ENCODE peak calls at places on chromosome 10, in five cellular contexts. G is GM12878; M is effector CD4-positive, alpha-beta T cell; W is cerebellar cortex; O is HepG2. P is an unnamed sample.
A peak's percentile ranks its signal among the peaks of the same experiment; 100 is the strongest.

GRCh38 chr10:70109064-70109729 is 23.4 kb downstream of the AIFM2 start:
- DNase-seq in G (no peak), M (no peak), W (peak; percentile 62), O (peak; percentile 57), P (no peak)

GRCh38 chr10:120011359-120012132 is 119.0 kb downstream of the SEC23IP start:
- DNase-seq in G (no peak), M (no peak), W (peak; percentile 9), O (no peak), P (no peak)

GRCh38 chr10:119769886-119770285 is 44.0 kb downstream of the INPP5F start:
- DNase-seq in G (no peak), M (no peak), W (no peak), O (no peak), P (no peak)

GRCh38 chr10:122551450-122551849 is 9.1 kb upstream of the DMBT1 start:
- DNase-seq in G (no peak), M (peak; percentile 5), W (no peak), O (peak; percentile 36), P (no peak)

GRCh38 chr10:105586451-105587098 is 945.5 kb downstream of the SORCS3 start:
- DNase-seq in G (no peak), M (no peak), W (no peak), O (no peak), P (no peak)

GRCh38 chr10:125742465-125742864 is 23.0 kb downstream of the EDRF1 start:
- DNase-seq in G (no peak), M (no peak), W (no peak), O (peak; percentile 8), P (peak; percentile 12)

GRCh38 chr10:11951695-11952094 is 90.9 kb downstream of the UPF2 start:
- DNase-seq in G (no peak), M (no peak), W (no peak), O (no peak), P (no peak)

GRCh38 chr10:5283305-5284158 is 81.2 kb upstream of the UCN3 start:
- DNase-seq in G (no peak), M (peak; percentile 39), W (peak; percentile 6), O (peak; percentile 58), P (peak; percentile 25)

GRCh38 chr10:78754269-78755074 is 314.3 kb upstream of the ZMIZ1 start:
- DNase-seq in G (no peak), M (no peak), W (no peak), O (peak; percentile 52), P (no peak)

GRCh38 chr10:554182-554848 is 135.2 kb downstream of the DIP2C start:
- DNase-seq in G (no peak), M (no peak), W (no peak), O (no peak), P (no peak)

GRCh38 chr10:112724404-112724991 is 225.5 kb upstream of the TCF7L2 start:
- DNase-seq in G (no peak), M (no peak), W (no peak), O (peak; percentile 24), P (no peak)

GRCh38 chr10:78205457-78205856 is 171.8 kb downstream of the RPS24 start:
- DNase-seq in G (no peak), M (no peak), W (no peak), O (no peak), P (no peak)

GRCh38 chr10:91163709-91164474 is 56.6 kb upstream of the PCGF5 start:
- DNase-seq in G (no peak), M (peak; percentile 67), W (peak; percentile 41), O (peak; percentile 60), P (peak; percentile 42)

GRCh38 chr10:104824378-104825006 is 183.4 kb downstream of the SORCS3 start:
- DNase-seq in G (no peak), M (no peak), W (no peak), O (no peak), P (no peak)

GRCh38 chr10:48703776-48704555 is 19.3 kb downstream of the WDFY4 start:
- DNase-seq in G (no peak), M (no peak), W (no peak), O (no peak), P (no peak)

GRCh38 chr10:84538036-84538435 is 209.6 kb downstream of the CCSER2 start:
- DNase-seq in G (no peak), M (no peak), W (no peak), O (peak; percentile 77), P (no peak)

GRCh38 chr10:4684434-4684833 is 141.6 kb upstream of the AKR1E2 start:
- DNase-seq in G (no peak), M (no peak), W (no peak), O (no peak), P (no peak)

GRCh38 chr10:44046605-44047004 is 338.3 kb downstream of the CXCL12 start:
- DNase-seq in G (no peak), M (no peak), W (no peak), O (no peak), P (peak; percentile 69)

GRCh38 chr10:77680065-77680464 is 42.5 kb upstream of the KCNMA1 start:
- DNase-seq in G (no peak), M (no peak), W (no peak), O (no peak), P (no peak)

GRCh38 chr10:26513101-26513500 is 75.0 kb downstream of the APBB1IP start:
- DNase-seq in G (no peak), M (no peak), W (no peak), O (no peak), P (no peak)

GRCh38 chr10:33216661-33217427 is 117.6 kb downstream of the NRP1 start:
- DNase-seq in G (no peak), M (no peak), W (no peak), O (peak; percentile 17), P (no peak)

GRCh38 chr10:68560201-68560915 is at the start of gene TET1:
- DNase-seq in G (no peak), M (no peak), W (peak; percentile 69), O (peak; percentile 64), P (no peak)

GRCh38 chr10:133180192-133180914 is 20.3 kb downstream of the KNDC1 start:
- DNase-seq in G (no peak), M (no peak), W (no peak), O (no peak), P (no peak)

GRCh38 chr10:74921744-74922143 is 95.3 kb downstream of the KAT6B start:
- DNase-seq in G (no peak), M (no peak), W (peak; percentile 74), O (no peak), P (no peak)

GRCh38 chr10:31866118-31866670 is 62.4 kb downstream of the ARHGAP12 start:
- DNase-seq in G (no peak), M (no peak), W (no peak), O (no peak), P (no peak)

GRCh38 chr10:118924493-118924892 is 105.0 kb upstream of the NANOS1 start:
- DNase-seq in G (no peak), M (no peak), W (no peak), O (no peak), P (no peak)

GRCh38 chr10:1152386-1153252 is 96.4 kb downstream of the WDR37 start:
- DNase-seq in G (no peak), M (no peak), W (peak; percentile 58), O (no peak), P (no peak)

GRCh38 chr10:117502421-117503169 is 40.0 kb upstream of the EMX2 start:
- DNase-seq in G (no peak), M (no peak), W (no peak), O (no peak), P (no peak)

GRCh38 chr10:83764681-83765080 is 374.6 kb upstream of the GHITM start:
- DNase-seq in G (no peak), M (no peak), W (no peak), O (no peak), P (no peak)

GRCh38 chr10:61024801-61025201 is 80.8 kb upstream of the RHOBTB1 start:
- DNase-seq in G (no peak), M (no peak), W (peak; percentile 22), O (peak; percentile 31), P (peak; percentile 67)

GRCh38 chr10:91380873-91381561 is 29.1 kb upstream of the HECTD2 start:
- DNase-seq in G (no peak), M (no peak), W (no peak), O (no peak), P (no peak)

GRCh38 chr10:18601321-18601720 is 50.1 kb downstream of the NSUN6 start:
- DNase-seq in G (no peak), M (no peak), W (no peak), O (no peak), P (no peak)

GRCh38 chr10:27285093-27285492 is 44.5 kb upstream of the ACBD5 start:
- DNase-seq in G (no peak), M (peak; percentile 4), W (peak; percentile 17), O (peak; percentile 6), P (peak; percentile 8)

GRCh38 chr10:1153805-1154351 is 97.7 kb downstream of the WDR37 start:
- DNase-seq in G (no peak), M (no peak), W (no peak), O (no peak), P (no peak)

GRCh38 chr10:99536400-99537254 is 3.9 kb downstream of the NKX2-3 start:
- DNase-seq in G (no peak), M (no peak), W (no peak), O (peak; percentile 18), P (no peak)

GRCh38 chr10:77689339-77689738 is 51.7 kb upstream of the KCNMA1 start:
- DNase-seq in G (no peak), M (no peak), W (no peak), O (no peak), P (no peak)

P was measured in pons.